ENCODE peak calls at places on chromosomes 2 and 18, in six cellular contexts. Q is endothelial cell, J is GM23248, B is NCI-H2029 treated with DMSO at 0.1 percent for 48 hours, L is ACHN, W is NCI-H1092. P is an unnamed sample.

GRCh38 chr2:63189026-63189425 is 138.4 kb downstream of the OTX1 start:
- DNase-seq in Q (peak; percentile 44), J (peak; percentile 72), B (peak; percentile 51), L (peak; percentile 40), W (no peak), P (peak; percentile 69)

GRCh38 chr2:16308816-16309215 is 356.8 kb downstream of the CYRIA start:
- DNase-seq in Q (no peak), J (no peak), B (no peak), L (no peak), W (no peak), P (no peak)

GRCh38 chr18:35345460-35345921 is 1.3 kb upstream of the ZNF24 start:
- DNase-seq in Q (no peak), J (no peak), B (peak; percentile 78), L (no peak), W (peak; percentile 68), P (no peak)

GRCh38 chr2:96315400-96316071 is 9.6 kb upstream of the ITPRIPL1 start:
- DNase-seq in Q (no peak), J (peak; percentile 76), B (no peak), L (peak; percentile 74), W (no peak), P (peak; percentile 42)

GRCh38 chr2:36783276-36783675 is 86.8 kb downstream of the VIT start:
- DNase-seq in Q (no peak), J (no peak), B (no peak), L (no peak), W (no peak), P (no peak)

GRCh38 chr2:11636593-11637295 is 33.3 kb downstream of the NTSR2 start:
- DNase-seq in Q (no peak), J (no peak), B (no peak), L (no peak), W (no peak), P (no peak)

GRCh38 chr18:3449702-3450357 is at the start of gene TGIF1:
- DNase-seq in Q (peak; percentile 75), J (peak; percentile 84), B (peak; percentile 48), L (peak; percentile 68), W (peak; percentile 29), P (peak; percentile 82)

GRCh38 chr2:188369365-188369764 is 77.7 kb downstream of the GULP1 start:
- DNase-seq in Q (peak; percentile 35), J (peak; percentile 72), B (peak; percentile 50), L (peak; percentile 61), W (no peak), P (peak; percentile 60)

GRCh38 chr18:11666176-11666575 is 22.9 kb upstream of the GNAL start:
- DNase-seq in Q (no peak), J (no peak), B (no peak), L (no peak), W (no peak), P (no peak)

GRCh38 chr18:47110875-47111274 is 39.4 kb downstream of the HDHD2 start:
- DNase-seq in Q (no peak), J (no peak), B (no peak), L (no peak), W (no peak), P (no peak)

GRCh38 chr18:39647627-39648502 is 2082.3 kb upstream of the CELF4 start:
- DNase-seq in Q (no peak), J (peak; percentile 87), B (peak; percentile 93), L (no peak), W (no peak), P (peak; percentile 25)

GRCh38 chr2:241762933-241763369 is 13.7 kb upstream of the GAL3ST2 start:
- DNase-seq in Q (no peak), J (no peak), B (no peak), L (no peak), W (no peak), P (no peak)

GRCh38 chr2:24543252-24543651 is 52.2 kb downstream of the NCOA1 start:
- DNase-seq in Q (peak; percentile 19), J (no peak), B (no peak), L (no peak), W (no peak), P (no peak)

GRCh38 chr2:204869142-204869823 is 324.0 kb downstream of the PARD3B start:
- DNase-seq in Q (no peak), J (peak; percentile 8), B (no peak), L (no peak), W (no peak), P (no peak)

GRCh38 chr2:181264436-181264835 is 192.8 kb upstream of the ITGA4 start:
- DNase-seq in Q (no peak), J (no peak), B (no peak), L (no peak), W (no peak), P (no peak)

GRCh38 chr2:65350714-65351113 is 81.7 kb downstream of the SPRED2 start:
- DNase-seq in Q (no peak), J (peak; percentile 37), B (no peak), L (no peak), W (no peak), P (peak; percentile 10)

GRCh38 chr2:10675126-10675525 is 14.6 kb downstream of the NOL10 start:
- DNase-seq in Q (no peak), J (no peak), B (no peak), L (no peak), W (no peak), P (no peak)

GRCh38 chr2:215685218-215685962 is 249.5 kb upstream of the FN1 start:
- DNase-seq in Q (no peak), J (peak; percentile 36), B (no peak), L (no peak), W (no peak), P (no peak)

GRCh38 chr2:101609434-101609833 is 88.1 kb upstream of the MAP4K4 start:
- DNase-seq in Q (no peak), J (no peak), B (no peak), L (no peak), W (no peak), P (no peak)

GRCh38 chr2:109402180-109402579 is 211.6 kb downstream of the SEPTIN10 start:
- DNase-seq in Q (no peak), J (no peak), B (no peak), L (peak; percentile 17), W (no peak), P (no peak)

GRCh38 chr2:58709687-58710354 is 468.7 kb upstream of the FANCL start:
- DNase-seq in Q (no peak), J (no peak), B (no peak), L (no peak), W (no peak), P (no peak)

GRCh38 chr18:35088931-35089330 is 47.7 kb downstream of the MAPRE2 start:
- DNase-seq in Q (no peak), J (peak; percentile 27), B (no peak), L (no peak), W (no peak), P (no peak)

GRCh38 chr2:20609349-20609994 is 41.4 kb downstream of the HS1BP3 start:
- DNase-seq in Q (no peak), J (peak; percentile 58), B (peak; percentile 2), L (no peak), W (peak; percentile 68), P (no peak)

GRCh38 chr2:78992807-78993517 is 32.5 kb upstream of the REG3G start:
- DNase-seq in Q (no peak), J (no peak), B (no peak), L (no peak), W (no peak), P (no peak)

GRCh38 chr2:101328474-101329007 is 20.0 kb upstream of the RNF149 start:
- DNase-seq in Q (no peak), J (peak; percentile 55), B (no peak), L (no peak), W (no peak), P (no peak)

GRCh38 chr2:159456500-159457426 is 159.6 kb downstream of the BAZ2B start:
- DNase-seq in Q (no peak), J (no peak), B (no peak), L (no peak), W (no peak), P (no peak)

GRCh38 chr18:57859314-57859713 is 56.2 kb upstream of the ATP8B1 start:
- DNase-seq in Q (no peak), J (peak; percentile 33), B (no peak), L (peak; percentile 45), W (no peak), P (no peak)

P was measured in GM03348.